ENCODE peak calls at places on chromosomes 16 and 17, in six cellular contexts. S, R, F, U, M and X are unnamed samples.

GRCh38 chr17:57405486-57406072 is 149.3 kb downstream of the MSI2 start:
- DNase-seq in S (no peak), R (no peak), F (no peak), U (no peak), M (no peak), X (no peak)

GRCh38 chr17:32191306-32191705 is 49.0 kb downstream of the RHOT1 start:
- DNase-seq in S (no peak), R (no peak), F (no peak), U (no peak), M (no peak), X (no peak)

GRCh38 chr16:63907251-63907650 is 1214.6 kb downstream of the CDH11 start:
- DNase-seq in S (no peak), R (no peak), F (no peak), U (no peak), M (no peak), X (no peak)

GRCh38 chr16:66036162-66036561 is 330.3 kb upstream of the CDH5 start:
- DNase-seq in S (no peak), R (no peak), F (no peak), U (no peak), M (no peak), X (no peak)

GRCh38 chr17:61250335-61250890 is 149.2 kb upstream of the TBX2 start:
- DNase-seq in S (no peak), R (no peak), F (no peak), U (no peak), M (no peak), X (no peak)

GRCh38 chr17:7045492-7046126 is 1.7 kb upstream of the SLC16A11 start:
- DNase-seq in S (no peak), R (no peak), F (peak), U (no peak), M (peak), X (peak)

GRCh38 chr17:2082003-2082862 is 27.3 kb downstream of the HIC1 start:
- DNase-seq in S (no peak), R (no peak), F (no peak), U (no peak), M (no peak), X (no peak)

GRCh38 chr16:81889896-81890634 is 111.0 kb downstream of the PLCG2 start:
- DNase-seq in S (no peak), R (no peak), F (peak), U (peak), M (peak), X (peak)

GRCh38 chr17:82370471-82371332 is 863 bp upstream of the UTS2R start:
- DNase-seq in S (no peak), R (no peak), F (peak), U (no peak), M (peak), X (no peak)